ENCODE peak calls at places on chromosomes 11 and 22, in four cellular contexts. J is HFF-Myc, X is astrocyte of the spinal cord, U is cardiac fibroblast. D is an unnamed sample.

GRCh38 chr11:97454988-97455387 is 1065.2 kb downstream of the JRKL start:
- DNase-seq in J (no peak), X (peak; percentile 54), U (peak; percentile 83), D (peak; percentile 1)

GRCh38 chr11:126607374-126607773 is 251.9 kb downstream of the ST3GAL4 start:
- DNase-seq in J (peak; percentile 55), X (peak; percentile 65), U (peak; percentile 54), D (peak; percentile 33)

GRCh38 chr11:34636127-34636526 is 15.2 kb downstream of the EHF start:
- DNase-seq in J (no peak), X (no peak), U (no peak), D (no peak)

GRCh38 chr11:75273331-75273988 is 32.9 kb downstream of the TPBGL start:
- DNase-seq in J (no peak), X (no peak), U (no peak), D (no peak)

GRCh38 chr22:22689621-22690345 is 45.4 kb downstream of the GGTLC2 start:
- DNase-seq in J (no peak), X (no peak), U (no peak), D (no peak)

GRCh38 chr22:44045171-44045570 is 21.1 kb downstream of the PARVB start:
- DNase-seq in J (no peak), X (no peak), U (no peak), D (no peak)

GRCh38 chr11:61148016-61148640 is 13.1 kb downstream of the VPS37C start:
- DNase-seq in J (no peak), X (no peak), U (peak; percentile 53), D (no peak)

GRCh38 chr11:92735039-92735438 is 234.4 kb upstream of the MTNR1B start:
- DNase-seq in J (no peak), X (no peak), U (no peak), D (no peak)

GRCh38 chr11:118997627-118998387 is at the start of gene CENATAC:
- DNase-seq in J (peak; percentile 52), X (peak; percentile 86), U (peak; percentile 90), D (peak; percentile 45)

GRCh38 chr11:2898366-2899079 is 12.9 kb upstream of the CDKN1C start:
- DNase-seq in J (peak; percentile 82), X (peak; percentile 88), U (peak; percentile 94), D (peak; percentile 59)

GRCh38 chr11:1193326-1194230 is 29.3 kb upstream of the MUC5B start:
- DNase-seq in J (no peak), X (no peak), U (no peak), D (no peak)

GRCh38 chr11:75563978-75564552 is 2.0 kb downstream of the SERPINH1 start:
- DNase-seq in J (peak; percentile 58), X (peak; percentile 89), U (peak; percentile 92), D (peak; percentile 65)

DNA sequence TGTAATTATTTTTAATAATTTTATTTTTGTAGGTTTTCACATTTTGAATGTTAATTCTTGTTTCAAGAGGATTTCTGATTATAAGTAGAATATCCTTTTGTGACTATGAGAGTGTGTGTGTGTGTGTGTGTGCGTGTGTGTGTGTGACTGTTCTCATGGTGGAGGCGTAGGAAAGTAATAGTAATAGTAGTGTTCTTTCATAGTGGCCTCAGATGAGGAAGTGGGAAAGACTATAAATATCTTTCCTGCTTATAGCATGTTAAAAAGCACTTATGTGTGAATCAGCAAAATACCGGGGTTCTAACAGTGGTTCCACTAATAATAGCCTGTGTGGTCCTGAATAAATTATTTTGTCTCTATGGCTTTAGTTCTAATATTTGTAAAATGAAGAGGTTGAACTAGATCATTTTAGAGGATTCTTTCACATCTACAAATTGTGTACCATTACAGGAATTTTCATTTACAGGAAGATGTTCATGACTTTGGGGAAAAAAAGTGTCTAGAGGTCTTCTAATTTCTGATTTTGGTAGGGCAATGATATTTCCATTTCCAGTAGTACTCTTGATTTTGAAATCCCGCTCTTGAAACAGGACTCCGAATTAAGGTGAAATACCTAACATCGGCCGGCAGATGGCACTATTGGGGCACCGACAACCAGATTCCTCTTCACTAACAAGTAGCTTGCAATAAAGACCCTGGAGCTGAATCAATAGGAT is 29.9 kb upstream of the OR10G7 start:
- DNase-seq in J (peak; percentile 30), X (peak; percentile 86), U (peak; percentile 90), D (peak; percentile 78)
- TF ChIP-seq CTCF in J (peak; percentile 69), X (peak; percentile 70), U (peak; percentile 62), D (peak; percentile 73)

GRCh38 chr22:35894937-35895708 is 133.5 kb downstream of the RBFOX2 start:
- DNase-seq in J (no peak), X (peak; percentile 61), U (peak; percentile 88), D (no peak)

GRCh38 chr22:35892192-35892591 is 136.4 kb downstream of the RBFOX2 start:
- DNase-seq in J (no peak), X (peak; percentile 71), U (peak; percentile 82), D (peak; percentile 64)

GRCh38 chr22:35896306-35896705 is 132.3 kb downstream of the RBFOX2 start:
- DNase-seq in J (no peak), X (no peak), U (no peak), D (no peak)

GRCh38 chr22:35893698-35894097 is 134.9 kb downstream of the RBFOX2 start:
- DNase-seq in J (no peak), X (no peak), U (peak; percentile 84), D (no peak)

DNA sequence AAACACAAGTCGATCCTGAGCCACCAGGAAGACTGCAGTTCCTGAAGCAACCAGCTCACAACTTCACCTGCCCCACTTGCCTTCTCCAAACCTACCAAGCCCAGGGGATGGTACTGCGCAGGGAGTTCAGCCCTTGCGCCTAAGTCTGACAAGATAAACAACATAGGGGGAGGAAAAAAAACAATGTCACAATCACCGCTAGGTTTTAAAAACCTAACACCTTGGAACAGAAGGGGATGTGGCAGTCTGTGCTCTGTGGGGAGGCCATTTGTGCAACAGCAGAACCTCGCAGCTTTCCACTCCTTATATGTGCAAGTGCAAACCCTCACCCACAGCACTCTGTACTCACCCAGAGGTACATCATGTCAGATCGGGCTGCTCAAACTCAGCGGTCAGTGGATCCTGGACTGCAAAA is 134.2 kb downstream of the RBFOX2 start:
- DNase-seq in J (no peak), X (peak; percentile 32), U (peak; percentile 32), D (no peak)
- H3K4me3 ChIP-seq in J (no peak overlapping the region), X (peak overlapping the region; percentile 4), U (peak overlapping the region; percentile 29), D (no peak overlapping the region)

GRCh38 chr22:37419916-37420655 is 7.2 kb downstream of the ELFN2 start:
- DNase-seq in J (no peak), X (no peak), U (no peak), D (no peak)

GRCh38 chr22:37419370-37419915 is 7.8 kb downstream of the ELFN2 start:
- DNase-seq in J (no peak), X (no peak), U (no peak), D (no peak)

GRCh38 chr22:37421468-37421877 is 5.8 kb downstream of the ELFN2 start:
- DNase-seq in J (no peak), X (no peak), U (no peak), D (no peak)

GRCh38 chr22:37418627-37419369 is 8.5 kb downstream of the ELFN2 start:
- DNase-seq in J (no peak), X (no peak), U (no peak), D (no peak)

DNA sequence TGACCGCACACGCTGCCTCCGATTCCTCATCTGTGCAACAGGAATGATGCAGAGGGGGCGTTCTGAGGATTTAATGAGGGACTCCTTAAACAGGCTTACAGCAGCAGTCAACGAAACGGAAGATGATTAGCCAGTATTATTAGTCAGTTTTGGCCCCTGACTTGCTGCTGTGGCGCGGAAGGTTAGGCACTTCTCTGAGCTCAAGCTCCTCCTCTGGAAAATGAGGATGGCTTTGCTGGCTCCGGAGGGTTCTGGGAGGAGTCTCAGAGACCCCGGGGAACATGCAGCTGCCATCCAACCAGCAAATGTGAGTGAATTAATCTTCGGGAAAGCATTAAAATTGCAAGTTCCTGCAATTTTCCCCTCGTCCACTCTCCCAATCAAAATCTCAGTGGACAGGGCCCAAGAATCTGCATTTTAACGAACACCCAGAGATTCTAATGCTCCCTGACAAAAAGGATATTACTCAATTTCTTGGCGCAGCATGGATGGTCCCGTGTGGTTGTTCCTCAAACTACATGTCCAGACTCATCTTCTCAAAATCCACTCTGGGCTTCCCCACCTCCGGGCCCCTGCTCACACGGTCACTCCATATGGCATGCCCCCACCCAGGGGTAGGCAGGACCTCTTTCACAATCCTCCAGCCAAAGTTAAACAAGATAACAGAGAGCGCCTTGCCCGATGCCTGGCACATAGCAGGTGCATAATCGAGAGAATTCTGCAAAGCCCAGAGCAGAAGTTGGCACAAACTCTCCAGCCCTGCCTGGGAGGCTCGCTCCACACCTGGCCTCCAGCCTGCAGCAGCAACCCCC is 6.4 kb downstream of the ELFN2 start:
- DNase-seq in J (no peak), X (no peak), U (peak; percentile 29), D (no peak)
- TF ChIP-seq CTCF in J (no peak), X (no peak), U (peak; percentile 17), D (no peak)

GRCh38 chr11:65915101-65915820 is 3.6 kb downstream of the C11orf68 start:
- DNase-seq in J (no peak), X (no peak), U (no peak), D (no peak)
- H3K4me3 ChIP-seq in J (peak overlapping the region; percentile 99), X (no peak overlapping the region), U (no peak overlapping the region), D (no peak overlapping the region)

DNA sequence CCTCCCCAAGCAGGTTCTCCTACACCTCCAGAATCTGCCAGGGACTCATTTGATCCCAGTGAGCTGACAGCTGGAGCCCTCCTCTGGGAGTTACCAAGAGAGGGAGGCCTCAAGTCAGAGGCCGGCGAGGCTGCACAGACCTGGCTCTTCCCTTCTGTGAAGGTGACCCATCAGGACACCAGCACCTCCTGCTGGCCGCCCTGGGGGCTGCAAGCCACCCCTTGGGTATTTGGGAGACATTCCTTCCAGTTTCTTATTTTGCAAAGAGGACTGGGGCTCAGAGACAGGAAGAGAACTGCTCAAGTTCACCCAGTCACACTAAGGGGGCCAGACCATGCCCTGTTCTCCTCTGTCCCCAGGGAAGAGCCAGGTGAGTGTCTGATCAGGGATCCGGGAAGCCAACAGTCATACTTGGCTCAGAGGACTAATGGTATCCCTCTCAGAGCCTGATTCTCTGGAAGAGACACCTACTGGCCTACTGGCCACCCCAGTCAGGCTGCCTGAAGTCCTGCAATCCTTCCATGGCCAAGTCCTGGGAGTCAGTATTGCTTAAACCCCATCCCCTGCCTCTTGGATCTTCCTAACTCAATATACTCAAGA is 40.5 kb upstream of the RIC3 start:
- DNase-seq in J (no peak), X (no peak), U (no peak), D (no peak)
- TF ChIP-seq CTCF in J (peak; percentile 63), X (peak; percentile 36), U (peak; percentile 40), D (peak; percentile 31)

DNA sequence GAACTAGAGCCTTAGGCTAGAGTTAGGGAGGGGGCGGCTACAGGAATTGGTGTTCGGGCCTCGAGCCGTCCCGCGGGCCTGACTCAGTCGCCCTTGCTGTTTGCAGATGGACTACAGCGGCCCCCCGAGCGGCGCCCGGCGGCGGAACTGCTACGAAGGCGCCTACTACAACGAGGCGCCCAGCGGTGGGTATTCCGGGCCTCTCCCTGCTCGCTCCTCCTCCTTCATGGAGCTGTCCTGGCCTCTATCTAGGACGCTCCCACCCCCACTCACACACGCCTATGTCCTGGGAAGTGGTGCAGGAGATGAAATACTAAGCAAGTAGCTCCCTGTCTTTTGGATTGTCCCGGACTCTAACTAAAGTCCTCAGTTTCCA is 1.4 kb downstream of the MYOD1 start:
- DNase-seq in J (no peak), X (no peak), U (no peak), D (no peak)
- H3K4me3 ChIP-seq in J (no peak overlapping the region), X (peak overlapping the region; percentile 28), U (no peak overlapping the region), D (peak overlapping the region; percentile 43)